ENCODE peak calls at places on chromosomes 11 and 22, in ten cellular contexts. T is ovary, Q is mucosa of descending colon, G is pancreas, S is suprapubic skin, C is A549, J is adrenal gland, D is OCI-LY7, V is HAP-1, U is kidney. B is an unnamed sample. For H3K4me1, the result is how much of the 10 kb centered on the place peaks cover.

GRCh38 chr11:95556342-95557151 is 233.0 kb downstream of the FAM76B start:
- DNase-seq in V (no peak), Q (no peak), U (no peak), S (no peak), C (no peak), T (no peak), D (no peak), G (no peak), J (no peak), B (no peak)

GRCh38 chr11:119547511-119547910 is 124.5 kb upstream of the THY1 start:
- DNase-seq in Q (no peak), U (peak), C (no peak), J (no peak), S (peak), T (no peak), G (no peak), D (no peak), V (no peak), B (no peak)

GRCh38 chr11:8354622-8355417 is 91.1 kb upstream of the LMO1 start:
- DNase-seq in V (no peak), S (no peak), G (no peak), U (peak), T (no peak), J (no peak), C (peak), Q (no peak), D (no peak), B (no peak)

GRCh38 chr11:20089796-20090653 is 70.2 kb downstream of the DBX1 start:
- DNase-seq in T (peak), V (no peak), J (peak), C (no peak), G (peak), U (no peak), S (no peak), Q (no peak), D (no peak), B (no peak)

GRCh38 chr22:40712311-40712710 is 33.0 kb downstream of the MCHR1 start:
- DNase-seq in C (no peak), U (no peak), J (no peak), D (no peak), V (no peak), G (no peak), S (no peak), Q (no peak), T (no peak), B (no peak)

GRCh38 chr22:47724030-47724429 is 961.6 kb downstream of the TBC1D22A start:
- DNase-seq in S (no peak), C (no peak), G (no peak), V (no peak), Q (no peak), J (no peak), U (no peak), D (no peak), T (no peak), B (no peak)

GRCh38 chr11:83025267-83025704 is 46.4 kb downstream of the RAB30 start:
- DNase-seq in Q (no peak), G (no peak), D (no peak), U (no peak), J (no peak), C (peak), V (peak), S (no peak), T (no peak), B (no peak)

GRCh38 chr22:29251981-29252978 is 15.5 kb downstream of the RHBDD3 start:
- DNase-seq in Q (no peak), G (no peak), J (no peak), S (no peak), D (no peak), T (peak), C (no peak), U (no peak), V (no peak), B (no peak)

GRCh38 chr11:74739546-74740270 is 8.5 kb upstream of the CHRDL2 start:
- DNase-seq in V (peak), S (no peak), G (peak), Q (no peak), J (peak), D (peak), U (no peak), C (peak), T (peak), B (no peak)

GRCh38 chr11:65434057-65434666 is 11.6 kb downstream of the NEAT1 start:
- DNase-seq in C (peak), J (peak), S (no peak), G (no peak), T (no peak), Q (no peak), V (no peak), D (no peak), U (no peak), B (no peak)
- H3K4me1 ChIP-seq in C (half or more), J (under half), S (half or more), G (under half), T (under half), Q (under half), V (under half), D (half or more), U (under half), B (half or more)

GRCh38 chr22:25137577-25138525 is 61.8 kb upstream of the CRYBB3 start:
- DNase-seq in J (no peak), G (peak), C (no peak), U (no peak), D (peak), T (no peak), S (no peak), Q (no peak), V (peak), B (no peak)
- H3K4me1 ChIP-seq in J (under half), G (under half), C (under half), U (under half), D (under half), T (under half), S (half or more), Q (under half), V (under half), B (half or more)

GRCh38 chr22:23274146-23274526 is 93.8 kb downstream of the BCR start:
- DNase-seq in G (no peak), J (no peak), Q (no peak), U (no peak), S (no peak), V (no peak), T (no peak), D (no peak), C (no peak), B (no peak)

GRCh38 chr22:23276656-23277582 is 96.6 kb downstream of the BCR start:
- DNase-seq in T (no peak), U (no peak), Q (no peak), C (no peak), J (no peak), V (no peak), G (no peak), S (no peak), D (no peak), B (no peak)

GRCh38 chr22:23277583-23278295 is 97.4 kb downstream of the BCR start:
- DNase-seq in G (no peak), C (no peak), D (no peak), V (no peak), J (no peak), U (no peak), S (no peak), T (no peak), Q (no peak), B (no peak)

GRCh38 chr22:23274891-23275694 is 94.8 kb downstream of the BCR start:
- DNase-seq in S (no peak), T (no peak), J (no peak), C (no peak), G (no peak), D (no peak), Q (no peak), V (no peak), U (peak), B (no peak)

GRCh38 chr22:23275751-23276150 is 95.4 kb downstream of the BCR start:
- DNase-seq in S (no peak), G (no peak), C (no peak), D (no peak), U (no peak), J (no peak), V (no peak), Q (no peak), T (no peak), B (no peak)
- H3K4me1 ChIP-seq in S (under half), G (under half), C (under half), D (under half), U (under half), J (under half), V (under half), Q (under half), T (under half), B (under half)

GRCh38 chr11:12155696-12156095 is 45.3 kb downstream of the MICAL2 start:
- DNase-seq in V (no peak), C (no peak), Q (no peak), G (no peak), T (peak), S (no peak), U (no peak), D (no peak), J (no peak), B (no peak)

GRCh38 chr11:12156301-12157140 is 46.1 kb downstream of the MICAL2 start:
- DNase-seq in T (peak), G (no peak), S (no peak), V (no peak), J (no peak), Q (no peak), U (no peak), D (no peak), C (no peak), B (no peak)

GRCh38 chr11:12154871-12155668 is 44.7 kb downstream of the MICAL2 start:
- DNase-seq in G (no peak), D (no peak), J (no peak), V (no peak), T (no peak), C (no peak), U (no peak), S (no peak), Q (no peak), B (no peak)

GRCh38 chr11:12158926-12159325 is 48.5 kb downstream of the MICAL2 start:
- DNase-seq in D (no peak), U (no peak), S (no peak), Q (no peak), T (peak), C (no peak), J (no peak), V (no peak), G (no peak), B (no peak)

DNA sequence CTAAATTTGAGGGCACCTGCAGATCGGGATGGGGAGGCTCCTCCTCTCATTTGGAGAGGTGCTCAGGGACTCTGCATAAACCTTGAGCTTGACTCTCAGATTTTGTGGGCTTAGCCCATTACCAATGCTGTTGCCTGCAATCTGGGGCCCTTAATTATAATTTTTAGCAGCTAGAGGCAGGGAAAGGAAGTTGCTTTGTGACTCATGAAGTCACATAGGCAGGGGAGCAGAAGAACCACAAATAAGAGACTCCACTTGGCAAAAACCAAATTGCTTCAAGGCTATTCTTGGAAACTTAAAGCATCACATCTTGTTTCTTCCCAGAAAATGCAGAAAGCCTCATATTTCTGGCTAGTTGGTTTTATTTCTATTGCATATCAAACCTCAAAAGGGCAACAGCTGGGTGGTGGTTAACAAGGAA is 46.9 kb downstream of the MICAL2 start:
- DNase-seq in D (no peak), J (no peak), U (no peak), G (no peak), V (no peak), S (no peak), Q (no peak), C (no peak), T (peak), B (no peak)
- H3K4me1 ChIP-seq in D (under half), J (under half), U (under half), G (under half), V (under half), S (under half), Q (under half), C (under half), T (under half), B (half or more)

GRCh38 chr22:35910013-35910860 is 118.4 kb downstream of the RBFOX2 start:
- DNase-seq in Q (no peak), J (no peak), G (no peak), D (no peak), C (no peak), V (no peak), U (no peak), S (no peak), T (no peak), B (no peak)
- H3K4me1 ChIP-seq in Q (under half), J (under half), G (under half), D (half or more), C (under half), V (under half), U (under half), S (under half), T (under half), B (under half)

GRCh38 chr22:42944409-42944808 is 70.5 kb downstream of the PACSIN2 start:
- DNase-seq in V (no peak), T (no peak), J (no peak), S (no peak), D (no peak), G (no peak), Q (no peak), C (no peak), U (no peak), B (no peak)
- H3K4me1 ChIP-seq in V (under half), T (under half), J (under half), S (half or more), D (under half), G (under half), Q (under half), C (half or more), U (under half), B (half or more)

GRCh38 chr11:64875369-64876225 is 2.8 kb downstream of the EHD1 start:
- DNase-seq in G (no peak), U (no peak), D (peak), S (no peak), Q (no peak), J (no peak), T (no peak), C (no peak), V (no peak), B (no peak)
- H3K4me1 ChIP-seq in G (under half), U (half or more), D (half or more), S (half or more), Q (half or more), J (under half), T (under half), C (half or more), V (under half), B (half or more)

DNA sequence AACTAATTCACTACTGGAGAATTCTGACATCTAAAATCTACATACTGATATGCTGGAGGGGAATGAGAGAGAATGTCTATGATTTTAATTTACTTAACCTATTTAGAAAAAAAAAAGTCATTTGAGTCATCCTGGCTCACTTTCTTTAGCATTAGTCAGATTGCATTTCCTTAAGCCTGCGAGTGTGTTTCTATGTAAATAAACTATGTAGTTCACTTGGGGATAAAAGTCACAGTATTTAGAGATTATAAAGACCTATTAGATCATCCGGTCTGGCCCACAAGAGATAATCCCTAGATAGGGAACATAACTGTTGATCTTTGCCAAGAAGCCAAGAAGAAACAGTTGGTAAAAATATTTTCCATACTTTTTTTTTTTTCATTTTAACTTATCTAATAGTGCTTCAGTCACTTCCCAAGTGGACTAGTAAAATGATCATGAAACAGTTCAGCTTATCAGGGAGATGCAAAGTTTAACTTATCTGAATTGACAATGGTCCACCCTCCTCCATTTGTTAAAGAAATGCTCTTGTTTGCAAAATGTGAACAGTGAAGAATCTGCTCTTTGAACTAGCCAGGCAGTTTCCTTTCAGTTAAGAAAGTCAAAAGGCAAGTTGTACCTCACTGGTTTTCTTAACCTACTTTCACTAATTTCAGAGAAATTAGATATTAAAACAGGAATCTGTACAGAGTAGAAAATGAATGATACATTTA is 21.2 kb upstream of the BLID start:
- DNase-seq in C (peak), T (no peak), G (no peak), Q (no peak), D (no peak), U (no peak), J (no peak), V (no peak), S (no peak), B (no peak)
- H3K4me1 ChIP-seq in C (half or more), T (under half), G (under half), Q (under half), D (under half), U (under half), J (under half), V (under half), S (under half), B (under half)